ENCODE peak calls at places on chromosomes 5 and 9, in five cellular contexts. Y is A549, Q is Peyer's patch, I is HCT116, X is heart left ventricle. A is an unnamed sample.

GRCh38 chr9:95776131-95776530 is 99.4 kb upstream of the ERCC6L2 start:
- DNase-seq in Y (no peak), Q (no peak), I (no peak), X (no peak), A (no peak)

GRCh38 chr9:75186767-75187380 is 98.6 kb downstream of the OSTF1 start:
- DNase-seq in Y (peak; percentile 13), Q (no peak), I (no peak), X (no peak), A (peak; percentile 37)

GRCh38 chr9:129702563-129702962 is 37.1 kb downstream of the PRRX2 start:
- DNase-seq in Y (peak; percentile 57), Q (no peak), I (no peak), X (no peak), A (peak; percentile 85)

GRCh38 chr5:35788724-35789123 is 68.0 kb upstream of the IL7R start:
- DNase-seq in Y (no peak), Q (no peak), I (no peak), X (peak; percentile 24), A (no peak)

GRCh38 chr9:129665008-129665771 is at the start of gene PRRX2:
- DNase-seq in Y (peak; percentile 49), Q (no peak), I (no peak), X (peak; percentile 41), A (no peak)

GRCh38 chr5:154740957-154741356 is 14.2 kb upstream of the LARP1 start:
- DNase-seq in Y (no peak), Q (no peak), I (no peak), X (no peak), A (no peak)

GRCh38 chr9:108033976-108034964 is 544.7 kb upstream of the KLF4 start:
- DNase-seq in Y (no peak), Q (no peak), I (no peak), X (no peak), A (no peak)

GRCh38 chr5:144318460-144318859 is 147.8 kb downstream of the KCTD16 start:
- DNase-seq in Y (no peak), Q (no peak), I (no peak), X (no peak), A (no peak)

GRCh38 chr5:27814211-27814610 is 775.8 kb upstream of the CDH9 start:
- DNase-seq in Y (no peak), Q (no peak), I (no peak), X (no peak), A (no peak)

GRCh38 chr5:39475055-39475454 is 50.3 kb upstream of the DAB2 start:
- DNase-seq in Y (no peak), Q (no peak), I (no peak), X (no peak), A (no peak)

GRCh38 chr5:91020065-91020800 is 362.9 kb downstream of the ARRDC3 start:
- DNase-seq in Y (no peak), Q (no peak), I (no peak), X (no peak), A (no peak)

GRCh38 chr5:140360101-140360500 is at the start of gene SLC4A9:
- DNase-seq in Y (no peak), Q (no peak), I (no peak), X (no peak), A (no peak)

GRCh38 chr9:126805546-126806262 is 864 bp downstream of the ZBTB43 start:
- DNase-seq in Y (no peak), Q (peak; percentile 71), I (peak; percentile 39), X (peak; percentile 67), A (peak; percentile 41)

GRCh38 chr5:80408976-80409926 is 1.4 kb downstream of the ZFYVE16 start:
- DNase-seq in Y (no peak), Q (no peak), I (no peak), X (no peak), A (no peak)

GRCh38 chr5:127472700-127473099 is 44.7 kb upstream of the PRRC1 start:
- DNase-seq in Y (no peak), Q (no peak), I (no peak), X (no peak), A (no peak)

GRCh38 chr5:137594717-137595116 is 95.6 kb upstream of the SPOCK1 start:
- DNase-seq in Y (no peak), Q (no peak), I (no peak), X (no peak), A (no peak)

GRCh38 chr5:124670672-124671592 is 75.5 kb downstream of the ZNF608 start:
- DNase-seq in Y (no peak), Q (no peak), I (no peak), X (no peak), A (no peak)

GRCh38 chr5:159444441-159445082 is 114.3 kb upstream of the IL12B start:
- DNase-seq in Y (peak; percentile 78), Q (no peak), I (peak; percentile 29), X (no peak), A (peak; percentile 81)

GRCh38 chr5:155883966-155884555 is 442.9 kb upstream of the SGCD start:
- DNase-seq in Y (no peak), Q (no peak), I (no peak), X (no peak), A (no peak)

GRCh38 chr9:136109351-136110081 is 9.2 kb downstream of the TMEM250 start:
- DNase-seq in Y (peak; percentile 83), Q (peak; percentile 95), I (peak; percentile 71), X (peak; percentile 93), A (peak; percentile 95)

GRCh38 chr9:136108648-136109266 is 9.9 kb downstream of the TMEM250 start:
- DNase-seq in Y (no peak), Q (no peak), I (no peak), X (no peak), A (no peak)

GRCh38 chr9:136111910-136112309 is 6.8 kb downstream of the TMEM250 start:
- DNase-seq in Y (no peak), Q (no peak), I (no peak), X (no peak), A (no peak)

GRCh38 chr9:136111190-136111589 is 7.5 kb downstream of the TMEM250 start:
- DNase-seq in Y (no peak), Q (no peak), I (no peak), X (no peak), A (no peak)

DNA sequence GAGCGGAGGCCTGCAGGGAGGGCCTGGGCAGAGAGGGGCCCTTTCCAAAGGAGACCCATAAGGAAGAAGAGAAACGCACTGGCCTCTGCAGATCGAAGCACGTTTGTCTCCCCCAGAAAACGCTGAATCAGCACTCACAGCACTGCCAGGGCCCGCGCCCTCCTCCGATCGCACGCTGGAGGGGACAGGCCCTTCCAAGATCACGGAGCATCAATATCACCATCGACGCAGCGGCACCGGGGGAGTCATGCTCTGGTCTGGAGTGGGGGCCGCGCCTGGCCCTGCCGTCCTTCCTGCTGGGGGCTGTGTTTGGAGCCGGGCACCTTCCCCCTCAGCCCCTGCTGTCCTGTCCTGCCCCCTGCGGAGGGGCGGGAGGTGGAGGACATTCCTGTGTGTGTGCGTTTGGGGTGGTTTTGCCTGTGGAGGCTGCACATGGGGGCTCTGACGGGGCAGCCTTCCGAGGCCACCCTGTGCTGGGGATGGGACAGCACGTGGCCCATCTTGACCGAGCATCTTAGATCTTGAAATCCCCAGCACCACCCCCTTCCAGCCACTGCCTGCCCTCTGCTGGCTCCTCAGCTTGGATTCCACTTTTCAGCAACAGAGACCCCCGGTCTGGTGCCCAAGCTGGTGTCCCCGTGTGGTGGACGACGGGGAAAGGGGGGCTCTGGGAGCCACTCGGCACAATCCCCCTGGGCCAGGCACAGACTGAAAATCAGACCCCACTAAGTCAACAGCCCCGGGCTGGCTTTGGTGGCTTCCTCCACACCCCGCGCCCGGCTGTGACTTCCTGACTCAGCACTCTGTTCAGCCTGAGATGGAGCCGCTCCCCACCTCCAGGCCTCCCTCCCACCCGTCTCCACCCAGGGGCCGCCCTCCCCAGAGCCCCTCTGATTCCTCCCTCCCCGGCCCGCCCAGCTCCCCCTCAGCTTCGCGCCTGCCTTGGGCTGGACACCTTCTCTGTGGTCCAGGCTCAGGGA is 8.3 kb downstream of the TMEM250 start:
- DNase-seq in Y (no peak), Q (no peak), I (no peak), X (no peak), A (no peak)
- TF ChIP-seq CTCF in Y (no peak), Q (no peak), I (no peak), X (no peak), A (no peak)

GRCh38 chr5:178284996-178285395 is 52.4 kb upstream of the PHYKPL start:
- DNase-seq in Y (no peak), Q (peak; percentile 5), I (no peak), X (no peak), A (no peak)
- H3K27ac ChIP-seq in Y (no peak overlapping the region), Q (no peak overlapping the region), I (no peak overlapping the region), X (no peak overlapping the region), A (no peak overlapping the region)

GRCh38 chr9:36207546-36208012 is 16.9 kb downstream of the CLTA start:
- DNase-seq in Y (no peak), Q (no peak), I (no peak), X (no peak), A (no peak)

GRCh38 chr9:36210722-36211121 is 20.0 kb downstream of the CLTA start:
- DNase-seq in Y (no peak), Q (no peak), I (no peak), X (no peak), A (no peak)

GRCh38 chr9:36207016-36207415 is 16.3 kb downstream of the CLTA start:
- DNase-seq in Y (no peak), Q (no peak), I (no peak), X (no peak), A (no peak)

GRCh38 chr9:36208521-36209253 is 18.0 kb downstream of the CLTA start:
- DNase-seq in Y (no peak), Q (no peak), I (no peak), X (no peak), A (no peak)

DNA sequence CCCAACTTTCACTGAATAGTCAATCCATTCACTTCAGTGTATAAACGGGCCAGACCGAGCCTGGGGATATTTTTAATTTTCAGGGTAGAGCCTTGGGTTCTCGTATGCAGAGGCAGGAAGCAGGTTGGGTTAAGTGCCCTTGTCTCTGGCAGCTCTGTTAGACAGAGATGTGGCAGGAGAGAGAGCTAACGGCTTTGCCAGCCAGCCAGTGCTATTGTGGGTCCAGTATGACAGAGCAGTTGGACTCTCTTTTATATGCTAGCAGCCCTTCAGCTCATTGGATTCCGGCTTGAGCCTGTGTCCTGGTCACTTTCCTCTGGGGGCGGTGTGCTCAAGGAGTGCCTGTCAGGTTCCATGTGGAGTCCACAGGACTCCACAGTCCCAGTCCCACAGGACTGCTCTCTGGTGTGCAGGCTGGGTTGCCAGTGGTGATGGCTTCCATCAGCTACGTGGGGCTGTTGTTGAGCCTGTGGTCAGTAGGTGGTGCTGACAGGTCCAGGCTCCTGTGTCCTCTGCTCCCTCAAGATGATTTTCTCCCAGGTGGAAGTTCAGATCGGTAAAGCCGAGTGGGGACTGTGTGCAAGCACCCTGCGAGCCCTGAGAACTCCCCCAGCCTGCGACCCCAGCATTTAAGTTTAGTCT is 14.3 kb downstream of the CLTA start:
- DNase-seq in Y (peak; percentile 54), Q (no peak), I (no peak), X (no peak), A (no peak)
- TF ChIP-seq CTCF in Y (peak; percentile 22), Q (no peak), I (peak; percentile 39), X (no peak), A (no peak)

GRCh38 chr9:98972641-98973545 is 29.2 kb downstream of the COL15A1 start:
- DNase-seq in Y (no peak), Q (no peak), I (no peak), X (no peak), A (no peak)
- H3K27ac ChIP-seq in Y (no peak overlapping the region), Q (no peak overlapping the region), I (no peak overlapping the region), X (peak overlapping the region; percentile 78), A (no peak overlapping the region)